ENCODE peak calls at places on chromosome 20, in seven cellular contexts. F, Z, P, M, W, K and S are unnamed samples.

GRCh38 chr20:59813126-59813947 is 120.1 kb downstream of the SYCP2 start:
- DNase-seq in F (no peak), Z (peak; percentile 23), P (no peak), M (no peak), W (no peak), K (peak; percentile 18), S (no peak)

GRCh38 chr20:10635476-10636208 is 38.2 kb downstream of the JAG1 start:
- DNase-seq in F (no peak), Z (no peak), P (no peak), M (no peak), W (no peak), K (no peak), S (no peak)

GRCh38 chr20:18466574-18466893 is 296 bp downstream of the DZANK1 start:
- DNase-seq in F (no peak), Z (no peak), P (no peak), M (no peak), W (no peak), K (no peak), S (no peak)

GRCh38 chr20:64005394-64005793 is 24.5 kb downstream of the PRPF6 start:
- DNase-seq in F (peak; percentile 16), Z (no peak), P (peak; percentile 5), M (no peak), W (no peak), K (no peak), S (no peak)

GRCh38 chr20:62782893-62783278 is 13.4 kb upstream of the MRGBP start:
- DNase-seq in F (no peak), Z (no peak), P (no peak), M (no peak), W (no peak), K (no peak), S (no peak)

GRCh38 chr20:57400821-57401564 is 9.8 kb downstream of the RBM38 start:
- DNase-seq in F (no peak), Z (no peak), P (no peak), M (no peak), W (no peak), K (no peak), S (no peak)

GRCh38 chr20:33442136-33443005 is 1.2 kb downstream of the SNTA1 start:
- DNase-seq in F (no peak), Z (no peak), P (no peak), M (no peak), W (no peak), K (no peak), S (no peak)

GRCh38 chr20:40532103-40532502 is 156.9 kb downstream of the MAFB start:
- DNase-seq in F (no peak), Z (peak; percentile 63), P (no peak), M (no peak), W (peak; percentile 64), K (peak; percentile 45), S (no peak)

GRCh38 chr20:5654557-5654956 is 95.6 kb upstream of the SHLD1 start:
- DNase-seq in F (peak; percentile 97), Z (no peak), P (peak; percentile 91), M (no peak), W (no peak), K (no peak), S (no peak)

GRCh38 chr20:61422636-61423425 is 170.8 kb downstream of the CDH4 start:
- DNase-seq in F (no peak), Z (peak; percentile 62), P (no peak), M (no peak), W (peak; percentile 49), K (peak; percentile 69), S (no peak)

GRCh38 chr20:45890077-45890996 is 671 bp downstream of the NEURL2 start:
- DNase-seq in F (peak; percentile 78), Z (peak; percentile 89), P (peak; percentile 90), M (peak; percentile 80), W (peak; percentile 90), K (peak; percentile 90), S (peak; percentile 67)

GRCh38 chr20:52800734-52801627 is 171.2 kb upstream of the TSHZ2 start:
- DNase-seq in F (no peak), Z (no peak), P (no peak), M (no peak), W (no peak), K (no peak), S (no peak)

GRCh38 chr20:53980101-53980500 is 90.3 kb downstream of the BCAS1 start:
- DNase-seq in F (no peak), Z (no peak), P (no peak), M (no peak), W (no peak), K (no peak), S (no peak)

GRCh38 chr20:52783769-52784168 is 188.4 kb upstream of the TSHZ2 start:
- DNase-seq in F (no peak), Z (peak; percentile 75), P (peak; percentile 4), M (no peak), W (peak; percentile 66), K (peak; percentile 59), S (no peak)

GRCh38 chr20:62066339-62066982 is 780 bp upstream of the TAF4 start:
- DNase-seq in F (no peak), Z (peak; percentile 79), P (peak; percentile 48), M (peak; percentile 56), W (peak; percentile 87), K (peak; percentile 73), S (peak; percentile 71)

GRCh38 chr20:51184289-51184688 is 161.4 kb upstream of the KCNG1 start:
- DNase-seq in F (peak; percentile 49), Z (no peak), P (no peak), M (peak; percentile 11), W (peak; percentile 38), K (no peak), S (no peak)

GRCh38 chr20:31769681-31770080 is 30.6 kb downstream of the TPX2 start:
- DNase-seq in F (no peak), Z (no peak), P (no peak), M (no peak), W (no peak), K (no peak), S (no peak)

GRCh38 chr20:31770243-31770642 is 31.2 kb downstream of the TPX2 start:
- DNase-seq in F (no peak), Z (no peak), P (no peak), M (no peak), W (no peak), K (no peak), S (no peak)

GRCh38 chr20:31764641-31765305 is 25.7 kb downstream of the TPX2 start:
- DNase-seq in F (peak; percentile 70), Z (no peak), P (no peak), M (no peak), W (no peak), K (no peak), S (no peak)

DNA sequence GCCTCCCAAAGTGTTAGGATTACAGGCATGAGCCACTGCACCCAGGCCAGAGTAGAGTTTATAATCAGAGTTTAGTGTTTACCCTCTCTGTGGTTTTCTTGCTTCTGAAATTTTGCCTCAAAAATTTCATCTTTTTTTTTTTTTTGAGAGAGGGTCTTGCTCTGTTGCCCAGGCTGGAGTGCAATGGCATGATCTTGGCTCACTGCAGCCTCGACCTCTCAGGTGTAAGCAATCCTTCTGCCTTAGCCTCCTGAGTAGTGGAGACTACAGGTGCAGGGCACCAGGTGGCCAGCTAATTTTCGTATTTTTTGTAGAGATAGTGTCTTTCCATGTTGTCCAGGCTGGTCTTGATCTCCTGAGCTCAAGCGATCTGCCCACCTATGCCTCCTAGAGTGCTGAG is 28.7 kb downstream of the TPX2 start:
- DNase-seq in F (no peak), Z (no peak), P (no peak), M (no peak), W (no peak), K (no peak), S (no peak)
- H3K4ac ChIP-seq in F (no peak overlapping the region), Z (no peak overlapping the region), P (no peak overlapping the region), M (no peak overlapping the region), W (no peak overlapping the region), K (no peak overlapping the region), S (no peak overlapping the region)

DNA sequence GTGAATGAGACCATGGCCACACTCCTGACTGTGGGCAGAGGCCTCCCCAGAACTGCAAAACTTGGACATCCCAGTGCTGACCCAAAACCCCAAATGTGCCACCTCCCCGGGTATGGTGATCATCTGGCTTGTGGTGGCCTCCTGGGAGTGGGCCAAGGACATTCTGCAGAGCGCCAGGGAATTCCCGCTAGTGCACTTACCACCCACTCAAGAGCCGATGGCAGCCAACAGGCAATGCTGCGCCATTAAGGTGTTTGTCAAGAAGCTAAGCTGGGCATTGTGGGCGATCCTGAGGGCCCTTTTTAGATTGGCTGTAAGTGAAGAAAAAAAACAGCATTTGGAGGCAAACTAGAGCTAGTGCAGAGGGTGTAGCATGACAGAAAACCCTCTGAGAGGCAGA is 9.4 kb downstream of the MMP24 start:
- DNase-seq in F (no peak), Z (no peak), P (no peak), M (no peak), W (no peak), K (no peak), S (no peak)
- H3K4me1 ChIP-seq in F (peaks cover 5% of the 10 kb centered on the region), Z (no peaks in the 10 kb centered on the region), P (peaks cover 4% of the 10 kb centered on the region), M (peaks cover 8% of the 10 kb centered on the region), W (no peaks in the 10 kb centered on the region), K (peaks cover 5% of the 10 kb centered on the region), S (no peaks in the 10 kb centered on the region)

GRCh38 chr20:38557174-38557573 is 23.8 kb upstream of the ADIG start:
- DNase-seq in F (no peak), Z (no peak), P (no peak), M (no peak), W (no peak), K (no peak), S (no peak)

GRCh38 chr20:38563802-38564431 is 17.1 kb upstream of the ADIG start:
- DNase-seq in F (no peak), Z (no peak), P (no peak), M (no peak), W (no peak), K (no peak), S (no peak)

GRCh38 chr20:38554986-38555385 is 26.0 kb upstream of the ADIG start:
- DNase-seq in F (no peak), Z (no peak), P (no peak), M (no peak), W (no peak), K (no peak), S (no peak)

GRCh38 chr20:38555395-38555794 is 25.6 kb upstream of the ADIG start:
- DNase-seq in F (no peak), Z (no peak), P (no peak), M (no peak), W (no peak), K (no peak), S (no peak)

GRCh38 chr20:38559764-38560163 is 21.2 kb upstream of the ADIG start:
- DNase-seq in F (peak; percentile 13), Z (no peak), P (no peak), M (no peak), W (peak; percentile 53), K (no peak), S (no peak)
- H3K4ac ChIP-seq in F (no peak overlapping the region), Z (no peak overlapping the region), P (no peak overlapping the region), M (no peak overlapping the region), W (no peak overlapping the region), K (no peak overlapping the region), S (no peak overlapping the region)

GRCh38 chr20:47237715-47238114 is 118.8 kb downstream of the ZMYND8 start:
- DNase-seq in F (no peak), Z (no peak), P (peak; percentile 12), M (no peak), W (no peak), K (no peak), S (no peak)

GRCh38 chr20:47235853-47236638 is 120.5 kb downstream of the ZMYND8 start:
- DNase-seq in F (no peak), Z (no peak), P (no peak), M (no peak), W (no peak), K (no peak), S (no peak)

GRCh38 chr20:47236639-47236900 is 119.9 kb downstream of the ZMYND8 start:
- DNase-seq in F (no peak), Z (no peak), P (no peak), M (no peak), W (no peak), K (no peak), S (no peak)

GRCh38 chr20:47241345-47241781 is 115.1 kb downstream of the ZMYND8 start:
- DNase-seq in F (peak; percentile 99), Z (no peak), P (peak; percentile 58), M (no peak), W (no peak), K (no peak), S (no peak)

GRCh38 chr20:47238780-47239769 is 117.4 kb downstream of the ZMYND8 start:
- DNase-seq in F (no peak), Z (no peak), P (no peak), M (no peak), W (no peak), K (peak; percentile 32), S (no peak)
- H3K4me1 ChIP-seq in F (peaks cover 12% of the 10 kb centered on the region), Z (no peaks in the 10 kb centered on the region), P (peaks cover 7% of the 10 kb centered on the region), M (no peaks in the 10 kb centered on the region), W (no peaks in the 10 kb centered on the region), K (no peaks in the 10 kb centered on the region), S (no peaks in the 10 kb centered on the region)